ENCODE peak calls at places on chromosome 13, in six cellular contexts. K is heart right ventricle; J is endothelial cell of umbilical vein; W is CD8-positive, alpha-beta T cell; Z is cardiac muscle cell; F is body of pancreas. P is an unnamed sample.

GRCh38 chr13:31372454-31372853 is 172.7 kb downstream of the B3GLCT start:
- DNase-seq in W (no peak), J (no peak), F (no peak), K (no peak), Z (no peak), P (no peak)

GRCh38 chr13:50969691-50970090 is 60.1 kb downstream of the RNASEH2B start:
- DNase-seq in W (no peak), K (no peak), J (no peak), F (no peak), Z (peak), P (no peak)

GRCh38 chr13:20536992-20537391 is 11.3 kb upstream of the CRYL1 start:
- DNase-seq in W (no peak), J (no peak), K (no peak), F (no peak), Z (no peak), P (no peak)

GRCh38 chr13:44591316-44591715 is 15.2 kb upstream of the TSC22D1 start:
- DNase-seq in K (no peak), J (no peak), Z (no peak), F (no peak), W (no peak), P (no peak)

GRCh38 chr13:99690426-99691189 is 189.3 kb downstream of the TM9SF2 start:
- DNase-seq in J (no peak), W (no peak), K (no peak), Z (no peak), F (no peak), P (no peak)

GRCh38 chr13:76879211-76879875 is 6.9 kb downstream of the KCTD12 start:
- DNase-seq in Z (peak), J (peak), K (peak), W (peak), F (peak), P (peak)

GRCh38 chr13:98930014-98930625 is 47.7 kb downstream of the DOCK9 start:
- DNase-seq in J (peak), Z (no peak), K (no peak), W (no peak), F (no peak), P (no peak)

GRCh38 chr13:36673838-36674326 is at the start of gene SERTM1:
- DNase-seq in W (no peak), F (no peak), Z (peak), J (peak), K (no peak), P (peak)

GRCh38 chr13:87684850-87685735 is 13.9 kb downstream of the SLITRK5 start:
- DNase-seq in J (no peak), Z (no peak), F (no peak), K (no peak), W (no peak), P (no peak)

GRCh38 chr13:37344051-37344450 is 238.6 kb upstream of the CSNK1A1L start:
- DNase-seq in J (no peak), F (no peak), Z (no peak), K (no peak), W (no peak), P (no peak)

GRCh38 chr13:103351035-103351828 is 285.0 kb upstream of the SLC10A2 start:
- DNase-seq in K (peak), W (no peak), J (no peak), Z (peak), F (peak), P (peak)

GRCh38 chr13:18946738-18947137 is 234.9 kb downstream of the TUBA3C start:
- DNase-seq in J (no peak), F (no peak), Z (no peak), K (no peak), W (no peak), P (no peak)

GRCh38 chr13:24668955-24669354 is 11.3 kb upstream of the ATP12A start:
- DNase-seq in K (no peak), J (no peak), W (no peak), F (no peak), Z (no peak), P (no peak)

GRCh38 chr13:54607421-54607820 is 1578.8 kb downstream of the OLFM4 start:
- DNase-seq in F (no peak), Z (no peak), K (no peak), J (no peak), W (no peak), P (no peak)

GRCh38 chr13:20151612-20152011 is 9.2 kb downstream of the GJA3 start:
- DNase-seq in W (no peak), Z (no peak), F (no peak), J (no peak), K (no peak), P (no peak)

GRCh38 chr13:63427170-63427569 is 2011.5 kb upstream of the PCDH20 start:
- DNase-seq in K (no peak), W (no peak), F (no peak), Z (no peak), J (no peak), P (no peak)

GRCh38 chr13:44040754-44041100 is 161.0 kb downstream of the LACC1 start:
- DNase-seq in J (no peak), K (no peak), W (no peak), F (no peak), Z (peak), P (peak)

GRCh38 chr13:86569974-86570373 is 770.8 kb upstream of the SLITRK6 start:
- DNase-seq in J (no peak), K (no peak), Z (no peak), W (no peak), F (no peak), P (no peak)

GRCh38 chr13:55632402-55632801 is 1508.3 kb upstream of the PRR20A start:
- DNase-seq in J (no peak), W (no peak), Z (no peak), F (no peak), K (no peak), P (no peak)

GRCh38 chr13:48506092-48506701 is 26.7 kb downstream of the RCBTB2 start:
- DNase-seq in K (peak), J (no peak), W (no peak), Z (no peak), F (no peak), P (no peak)

GRCh38 chr13:51158365-51158764 is 47.3 kb upstream of the C13orf42 start:
- DNase-seq in Z (no peak), F (no peak), W (no peak), K (no peak), J (no peak), P (no peak)

GRCh38 chr13:67049744-67050143 is 180.4 kb downstream of the PCDH9 start:
- DNase-seq in K (no peak), F (no peak), J (no peak), W (no peak), Z (no peak), P (no peak)

GRCh38 chr13:100349594-100349993 is 239.0 kb downstream of the GGACT start:
- DNase-seq in J (no peak), F (no peak), Z (no peak), K (no peak), W (no peak), P (no peak)

GRCh38 chr13:46593403-46593802 is 40.4 kb downstream of the LRCH1 start:
- DNase-seq in J (no peak), W (no peak), F (no peak), K (no peak), Z (no peak), P (no peak)

GRCh38 chr13:44816701-44817684 is 172.3 kb downstream of the NUFIP1 start:
- DNase-seq in J (peak), F (no peak), K (no peak), Z (peak), W (no peak), P (no peak)

GRCh38 chr13:45615501-45616101 is at the start of gene ERICH6B:
- DNase-seq in K (no peak), W (no peak), J (no peak), Z (peak), F (peak), P (peak)

GRCh38 chr13:111198979-111199378 is 83.9 kb downstream of the ARHGEF7 start:
- DNase-seq in F (no peak), J (no peak), K (no peak), W (no peak), Z (no peak), P (no peak)

GRCh38 chr13:33483471-33483870 is 197.9 kb upstream of the STARD13 start:
- DNase-seq in F (no peak), W (no peak), Z (no peak), K (no peak), J (no peak), P (no peak)

GRCh38 chr13:41622545-41623429 is 165.4 kb downstream of the RGCC start:
- DNase-seq in F (no peak), K (no peak), Z (peak), J (peak), W (no peak), P (peak)

GRCh38 chr13:97855570-97855970 is 97.9 kb upstream of the IPO5 start:
- DNase-seq in Z (peak), W (no peak), J (peak), F (peak), K (peak), P (peak)

GRCh38 chr13:66492479-66492878 is 737.7 kb downstream of the PCDH9 start:
- DNase-seq in K (no peak), F (no peak), J (peak), W (no peak), Z (no peak), P (no peak)

GRCh38 chr13:103948477-103948876 is 882.3 kb upstream of the SLC10A2 start:
- DNase-seq in F (no peak), J (peak), K (no peak), Z (peak), W (no peak), P (no peak)

GRCh38 chr13:94061316-94061715 is 418.2 kb downstream of the DCT start:
- DNase-seq in F (no peak), W (no peak), J (no peak), K (no peak), Z (no peak), P (peak)

GRCh38 chr13:30869491-30869890 is 36.6 kb upstream of the MEDAG start:
- DNase-seq in W (no peak), Z (peak), J (peak), F (no peak), K (no peak), P (peak)

GRCh38 chr13:110876592-110876991 is 38.3 kb downstream of the ANKRD10 start:
- DNase-seq in W (no peak), J (no peak), F (no peak), K (no peak), Z (no peak), P (no peak)

GRCh38 chr13:46160474-46161066 is 21.4 kb downstream of the LCP1 start:
- DNase-seq in Z (peak), F (peak), W (no peak), K (peak), J (peak), P (peak)

GRCh38 chr13:72141845-72142470 is 275.0 kb upstream of the DACH1 start:
- DNase-seq in Z (peak), K (peak), J (peak), F (peak), W (no peak), P (peak)

GRCh38 chr13:31887311-31887710 is 144.3 kb upstream of the FRY start:
- DNase-seq in K (no peak), Z (peak), J (no peak), W (no peak), F (no peak), P (peak)

GRCh38 chr13:99308481-99309087 is 1.4 kb upstream of the GPR183 start:
- DNase-seq in F (no peak), Z (peak), K (no peak), W (no peak), J (no peak), P (peak)

GRCh38 chr13:113743366-113744195 is 15.4 kb upstream of the TMEM255B start:
- DNase-seq in W (no peak), J (no peak), F (no peak), K (no peak), Z (no peak), P (no peak)

GRCh38 chr13:113741101-113741731 is 17.8 kb upstream of the TMEM255B start:
- DNase-seq in W (no peak), F (peak), Z (no peak), K (no peak), J (no peak), P (no peak)

GRCh38 chr13:113742445-113743120 is 16.4 kb upstream of the TMEM255B start:
- DNase-seq in Z (no peak), K (no peak), W (no peak), J (no peak), F (no peak), P (no peak)

GRCh38 chr13:113740661-113741060 is 18.4 kb upstream of the TMEM255B start:
- DNase-seq in K (no peak), F (no peak), J (no peak), W (no peak), Z (no peak), P (no peak)

GRCh38 chr13:113742000-113742441 is 17.0 kb upstream of the TMEM255B start:
- DNase-seq in W (no peak), F (peak), Z (peak), J (no peak), K (no peak), P (peak)
- TF ChIP-seq CTCF in W (peak), F (no peak), Z (peak), J (peak), K (no peak), P (no peak)

DNA sequence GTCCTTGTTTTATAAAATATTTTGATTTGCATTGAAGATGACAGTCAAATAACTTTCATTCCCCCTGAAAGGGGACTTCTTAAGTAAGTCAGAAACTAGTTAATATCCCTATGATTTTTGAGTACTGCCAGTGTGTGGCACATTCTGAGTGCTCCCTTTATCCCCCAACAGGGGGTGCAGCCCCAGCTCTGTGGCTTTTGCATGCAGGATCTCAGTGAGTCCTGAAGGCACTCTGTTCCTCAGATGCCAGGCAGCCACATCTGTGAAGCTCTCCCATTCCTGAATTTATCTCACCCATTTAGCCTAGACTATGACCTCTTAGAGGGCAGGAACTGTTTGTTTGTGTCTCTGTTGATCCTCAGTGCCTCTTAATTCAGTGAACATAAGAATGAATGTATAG is 123.1 kb downstream of the CDK8 start:
- DNase-seq in W (no peak), F (no peak), Z (peak), K (no peak), J (peak), P (peak)
- TF ChIP-seq CTCF in W (peak), F (peak), Z (peak), K (peak), J (peak), P (peak)

GRCh38 chr13:49524740-49525501 is 29.2 kb downstream of the PHF11 start:
- DNase-seq in Z (no peak), K (no peak), W (no peak), F (no peak), J (no peak), P (no peak)
- TF ChIP-seq CTCF in Z (no peak), K (no peak), W (no peak), F (no peak), J (no peak), P (no peak)

DNA sequence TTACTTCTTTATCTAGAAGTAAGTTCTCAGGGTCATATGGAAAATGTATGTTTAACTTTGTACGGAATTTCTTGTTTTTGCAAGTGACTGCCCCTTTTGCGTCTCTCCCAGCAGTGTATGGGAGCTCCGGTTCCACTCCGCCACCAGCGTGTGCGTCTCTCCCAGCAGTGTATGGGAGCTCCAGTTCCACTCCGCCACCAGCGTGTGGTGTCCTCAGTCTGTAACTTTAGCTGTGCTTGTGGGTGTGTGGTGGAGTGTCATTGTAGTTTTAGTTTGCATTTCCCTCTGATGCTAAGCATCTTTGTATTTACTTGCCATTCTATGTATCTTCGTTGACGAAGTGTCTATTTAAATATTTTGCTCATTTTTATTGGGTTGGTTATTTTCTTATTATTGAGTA is 2.4 kb downstream of the CUL4A start:
- DNase-seq in W (no peak), Z (no peak), K (no peak), F (no peak), J (no peak), P (no peak)
- TF ChIP-seq CTCF in W (no peak), Z (no peak), K (no peak), F (no peak), J (no peak), P (no peak)

GRCh38 chr13:25886438-25887214 is 165.2 kb downstream of the SHISA2 start:
- DNase-seq in W (no peak), K (no peak), F (no peak), Z (peak), J (peak), P (no peak)
- TF ChIP-seq CTCF in W (no peak), K (no peak), F (no peak), Z (no peak), J (no peak), P (no peak)

GRCh38 chr13:52450793-52451116 is 321 bp upstream of the VPS36 start:
- DNase-seq in F (no peak), Z (no peak), K (no peak), W (no peak), J (no peak), P (no peak)
- TF ChIP-seq CTCF in F (no peak), Z (no peak), K (peak), W (peak), J (no peak), P (no peak)

DNA sequence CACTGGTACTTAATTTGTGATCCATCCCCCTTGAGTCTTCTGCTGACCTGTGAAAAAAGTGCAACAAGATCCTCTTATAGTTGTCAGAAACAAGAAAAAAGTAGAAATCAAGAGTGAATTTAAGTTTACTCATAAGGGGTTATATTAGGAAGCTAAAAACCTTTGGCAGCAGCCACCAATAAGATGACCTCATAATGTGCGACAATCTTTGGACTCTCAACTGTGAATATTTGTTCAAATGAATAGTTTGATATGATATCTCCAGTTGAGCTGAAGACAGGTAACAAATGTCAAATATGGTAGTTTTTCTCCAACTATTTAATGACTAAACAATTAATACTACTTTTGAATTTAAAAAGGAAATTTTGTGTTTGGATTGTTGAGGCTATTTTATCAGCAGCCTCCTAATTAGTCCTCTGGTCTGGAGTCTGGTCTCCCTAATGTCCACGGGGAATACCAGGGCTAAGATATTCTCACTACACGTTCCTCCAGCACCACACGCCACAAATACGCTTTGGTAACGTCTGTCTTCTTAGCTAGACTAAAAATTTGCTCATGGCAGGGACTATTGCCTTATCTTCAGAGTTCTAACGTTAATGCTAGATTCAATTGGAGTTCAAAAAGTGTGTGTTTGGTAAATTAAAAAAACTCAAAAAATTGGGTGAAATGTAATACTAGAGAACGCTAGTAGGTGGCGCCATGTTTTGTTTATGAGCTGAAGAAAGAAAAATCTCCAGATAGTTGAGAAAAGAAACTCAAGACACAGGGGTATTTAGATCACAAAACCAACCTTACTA is 51.0 kb upstream of the PDX1 start:
- DNase-seq in K (no peak), F (peak), W (no peak), Z (peak), J (peak), P (peak)
- TF ChIP-seq CTCF in K (peak), F (peak), W (peak), Z (peak), J (peak), P (peak)

GRCh38 chr13:39810091-39810877 is 154.8 kb downstream of the COG6 start:
- DNase-seq in W (no peak), Z (peak), K (no peak), F (no peak), J (no peak), P (peak)

GRCh38 chr13:39809466-39809865 is 154.0 kb downstream of the COG6 start:
- DNase-seq in J (peak), W (no peak), Z (no peak), F (no peak), K (no peak), P (no peak)

GRCh38 chr13:39815345-39816111 is 160.1 kb downstream of the COG6 start:
- DNase-seq in Z (peak), K (no peak), W (no peak), J (peak), F (no peak), P (peak)

GRCh38 chr13:39811051-39811450 is 155.6 kb downstream of the COG6 start:
- DNase-seq in K (no peak), W (no peak), F (peak), Z (no peak), J (peak), P (no peak)

GRCh38 chr13:39811696-39812095 is 156.2 kb downstream of the COG6 start:
- DNase-seq in W (no peak), Z (no peak), K (no peak), F (no peak), J (no peak), P (no peak)
- TF ChIP-seq CTCF in W (no peak), Z (no peak), K (no peak), F (no peak), J (no peak), P (no peak)